ENCODE peak calls at places on chromosomes 7 and 10, in ten cellular contexts. One of them, this sample, is unnamed.

GRCh38 chr7:141697211-141697871 is 4.6 kb downstream of the DENND11 start:
- DNase-seq in NCI-H524 treated with DMSO at 0.1 percent for 48 hours: no peak
- DNase-seq in activated CD4-positive, alpha-beta T cell treated with anti-CD3 and anti-CD28 coated beads, Interleukin-2, amount 50 U/mL, for 1 hour: no peak
- DNase-seq in C1 segment of cervical spinal cord: peak
- DNase-seq in astrocyte: peak
- DNase-seq in SJCRH30: peak
- DNase-seq in posterior vena cava: no peak
- DNase-seq in fibroblast of the conjunctiva: no peak
- DNase-seq in cardiac septum: no peak
- DNase-seq in caudate nucleus: peak
- DNase-seq in this sample: no peak

GRCh38 chr7:79620291-79620690 is 166.8 kb upstream of the MAGI2 start:
- DNase-seq in NCI-H524 treated with DMSO at 0.1 percent for 48 hours: no peak
- DNase-seq in activated CD4-positive, alpha-beta T cell treated with anti-CD3 and anti-CD28 coated beads, Interleukin-2, amount 50 U/mL, for 1 hour: no peak
- DNase-seq in C1 segment of cervical spinal cord: no peak
- DNase-seq in astrocyte: no peak
- DNase-seq in SJCRH30: no peak
- DNase-seq in posterior vena cava: no peak
- DNase-seq in fibroblast of the conjunctiva: no peak
- DNase-seq in cardiac septum: no peak
- DNase-seq in caudate nucleus: no peak
- DNase-seq in this sample: no peak

GRCh38 chr10:89173075-89173474 is 34.0 kb downstream of the CH25H start:
- DNase-seq in NCI-H524 treated with DMSO at 0.1 percent for 48 hours: no peak
- DNase-seq in activated CD4-positive, alpha-beta T cell treated with anti-CD3 and anti-CD28 coated beads, Interleukin-2, amount 50 U/mL, for 1 hour: no peak
- DNase-seq in C1 segment of cervical spinal cord: no peak
- DNase-seq in astrocyte: no peak
- DNase-seq in SJCRH30: no peak
- DNase-seq in posterior vena cava: no peak
- DNase-seq in fibroblast of the conjunctiva: no peak
- DNase-seq in cardiac septum: no peak
- DNase-seq in caudate nucleus: no peak
- DNase-seq in this sample: no peak

GRCh38 chr7:125136755-125137547 is 207.3 kb upstream of the POT1 start:
- DNase-seq in NCI-H524 treated with DMSO at 0.1 percent for 48 hours: no peak
- DNase-seq in activated CD4-positive, alpha-beta T cell treated with anti-CD3 and anti-CD28 coated beads, Interleukin-2, amount 50 U/mL, for 1 hour: no peak
- DNase-seq in C1 segment of cervical spinal cord: no peak
- DNase-seq in astrocyte: peak
- DNase-seq in SJCRH30: no peak
- DNase-seq in posterior vena cava: no peak
- DNase-seq in fibroblast of the conjunctiva: no peak
- DNase-seq in cardiac septum: no peak
- DNase-seq in caudate nucleus: no peak
- DNase-seq in this sample: no peak

GRCh38 chr7:131633342-131633843 is 77.0 kb upstream of the PODXL start:
- DNase-seq in NCI-H524 treated with DMSO at 0.1 percent for 48 hours: no peak
- DNase-seq in activated CD4-positive, alpha-beta T cell treated with anti-CD3 and anti-CD28 coated beads, Interleukin-2, amount 50 U/mL, for 1 hour: no peak
- DNase-seq in C1 segment of cervical spinal cord: no peak
- DNase-seq in astrocyte: peak
- DNase-seq in SJCRH30: no peak
- DNase-seq in posterior vena cava: no peak
- DNase-seq in fibroblast of the conjunctiva: peak
- DNase-seq in cardiac septum: no peak
- DNase-seq in caudate nucleus: no peak
- DNase-seq in this sample: no peak

GRCh38 chr10:67302701-67303100 is 376.9 kb downstream of the LRRTM3 start:
- DNase-seq in NCI-H524 treated with DMSO at 0.1 percent for 48 hours: no peak
- DNase-seq in activated CD4-positive, alpha-beta T cell treated with anti-CD3 and anti-CD28 coated beads, Interleukin-2, amount 50 U/mL, for 1 hour: no peak
- DNase-seq in C1 segment of cervical spinal cord: no peak
- DNase-seq in astrocyte: no peak
- DNase-seq in SJCRH30: no peak
- DNase-seq in posterior vena cava: no peak
- DNase-seq in fibroblast of the conjunctiva: no peak
- DNase-seq in cardiac septum: no peak
- DNase-seq in caudate nucleus: no peak
- DNase-seq in this sample: no peak

GRCh38 chr10:122098924-122099323 is 110.0 kb downstream of the TACC2 start:
- DNase-seq in NCI-H524 treated with DMSO at 0.1 percent for 48 hours: no peak
- DNase-seq in activated CD4-positive, alpha-beta T cell treated with anti-CD3 and anti-CD28 coated beads, Interleukin-2, amount 50 U/mL, for 1 hour: no peak
- DNase-seq in C1 segment of cervical spinal cord: no peak
- DNase-seq in astrocyte: no peak
- DNase-seq in SJCRH30: no peak
- DNase-seq in posterior vena cava: no peak
- DNase-seq in fibroblast of the conjunctiva: peak
- DNase-seq in cardiac septum: no peak
- DNase-seq in caudate nucleus: no peak
- DNase-seq in this sample: no peak

GRCh38 chr10:132570771-132571564 is 33.4 kb downstream of the INPP5A start:
- DNase-seq in NCI-H524 treated with DMSO at 0.1 percent for 48 hours: no peak
- DNase-seq in activated CD4-positive, alpha-beta T cell treated with anti-CD3 and anti-CD28 coated beads, Interleukin-2, amount 50 U/mL, for 1 hour: no peak
- DNase-seq in C1 segment of cervical spinal cord: no peak
- DNase-seq in astrocyte: no peak
- DNase-seq in SJCRH30: no peak
- DNase-seq in posterior vena cava: peak
- DNase-seq in fibroblast of the conjunctiva: no peak
- DNase-seq in cardiac septum: no peak
- DNase-seq in caudate nucleus: no peak
- DNase-seq in this sample: no peak

GRCh38 chr7:140417456-140418155 is 13.7 kb downstream of the RAB19 start:
- DNase-seq in NCI-H524 treated with DMSO at 0.1 percent for 48 hours: no peak
- DNase-seq in activated CD4-positive, alpha-beta T cell treated with anti-CD3 and anti-CD28 coated beads, Interleukin-2, amount 50 U/mL, for 1 hour: no peak
- DNase-seq in C1 segment of cervical spinal cord: no peak
- DNase-seq in astrocyte: no peak
- DNase-seq in SJCRH30: no peak
- DNase-seq in posterior vena cava: peak
- DNase-seq in fibroblast of the conjunctiva: no peak
- DNase-seq in cardiac septum: no peak
- DNase-seq in caudate nucleus: no peak
- DNase-seq in this sample: no peak

GRCh38 chr10:80985105-80985504 is 447.4 kb downstream of the SH2D4B start:
- DNase-seq in NCI-H524 treated with DMSO at 0.1 percent for 48 hours: no peak
- DNase-seq in activated CD4-positive, alpha-beta T cell treated with anti-CD3 and anti-CD28 coated beads, Interleukin-2, amount 50 U/mL, for 1 hour: no peak
- DNase-seq in C1 segment of cervical spinal cord: no peak
- DNase-seq in astrocyte: no peak
- DNase-seq in SJCRH30: no peak
- DNase-seq in posterior vena cava: no peak
- DNase-seq in fibroblast of the conjunctiva: no peak
- DNase-seq in cardiac septum: no peak
- DNase-seq in caudate nucleus: no peak
- DNase-seq in this sample: no peak

GRCh38 chr7:105173586-105173985 is 159.6 kb downstream of the KMT2E start:
- DNase-seq in NCI-H524 treated with DMSO at 0.1 percent for 48 hours: no peak
- DNase-seq in activated CD4-positive, alpha-beta T cell treated with anti-CD3 and anti-CD28 coated beads, Interleukin-2, amount 50 U/mL, for 1 hour: no peak
- DNase-seq in C1 segment of cervical spinal cord: no peak
- DNase-seq in astrocyte: no peak
- DNase-seq in SJCRH30: peak
- DNase-seq in posterior vena cava: no peak
- DNase-seq in fibroblast of the conjunctiva: no peak
- DNase-seq in cardiac septum: no peak
- DNase-seq in caudate nucleus: no peak
- DNase-seq in this sample: no peak

GRCh38 chr10:64275774-64276173 is 754.6 kb downstream of the REEP3 start:
- DNase-seq in NCI-H524 treated with DMSO at 0.1 percent for 48 hours: no peak
- DNase-seq in activated CD4-positive, alpha-beta T cell treated with anti-CD3 and anti-CD28 coated beads, Interleukin-2, amount 50 U/mL, for 1 hour: no peak
- DNase-seq in C1 segment of cervical spinal cord: no peak
- DNase-seq in astrocyte: no peak
- DNase-seq in SJCRH30: no peak
- DNase-seq in posterior vena cava: no peak
- DNase-seq in fibroblast of the conjunctiva: no peak
- DNase-seq in cardiac septum: no peak
- DNase-seq in caudate nucleus: no peak
- DNase-seq in this sample: no peak

GRCh38 chr10:98268694-98269386 is 846 bp upstream of the LOXL4 start:
- DNase-seq in NCI-H524 treated with DMSO at 0.1 percent for 48 hours: no peak
- DNase-seq in activated CD4-positive, alpha-beta T cell treated with anti-CD3 and anti-CD28 coated beads, Interleukin-2, amount 50 U/mL, for 1 hour: no peak
- DNase-seq in C1 segment of cervical spinal cord: no peak
- DNase-seq in astrocyte: no peak
- DNase-seq in SJCRH30: no peak
- DNase-seq in posterior vena cava: no peak
- DNase-seq in fibroblast of the conjunctiva: no peak
- DNase-seq in cardiac septum: no peak
- DNase-seq in caudate nucleus: no peak
- DNase-seq in this sample: no peak

GRCh38 chr10:120765241-120765803 is 85.8 kb upstream of the WDR11 start:
- DNase-seq in NCI-H524 treated with DMSO at 0.1 percent for 48 hours: no peak
- DNase-seq in activated CD4-positive, alpha-beta T cell treated with anti-CD3 and anti-CD28 coated beads, Interleukin-2, amount 50 U/mL, for 1 hour: no peak
- DNase-seq in C1 segment of cervical spinal cord: no peak
- DNase-seq in astrocyte: no peak
- DNase-seq in SJCRH30: no peak
- DNase-seq in posterior vena cava: no peak
- DNase-seq in fibroblast of the conjunctiva: no peak
- DNase-seq in cardiac septum: no peak
- DNase-seq in caudate nucleus: no peak
- DNase-seq in this sample: no peak

GRCh38 chr10:6593140-6593740 is 13.2 kb upstream of the PRKCQ start:
- DNase-seq in NCI-H524 treated with DMSO at 0.1 percent for 48 hours: no peak
- DNase-seq in activated CD4-positive, alpha-beta T cell treated with anti-CD3 and anti-CD28 coated beads, Interleukin-2, amount 50 U/mL, for 1 hour: no peak
- DNase-seq in C1 segment of cervical spinal cord: no peak
- DNase-seq in astrocyte: no peak
- DNase-seq in SJCRH30: no peak
- DNase-seq in posterior vena cava: no peak
- DNase-seq in fibroblast of the conjunctiva: no peak
- DNase-seq in cardiac septum: no peak
- DNase-seq in caudate nucleus: no peak
- DNase-seq in this sample: no peak

GRCh38 chr10:132878091-132878729 is 64.2 kb downstream of the CFAP46 start:
- DNase-seq in NCI-H524 treated with DMSO at 0.1 percent for 48 hours: no peak
- DNase-seq in activated CD4-positive, alpha-beta T cell treated with anti-CD3 and anti-CD28 coated beads, Interleukin-2, amount 50 U/mL, for 1 hour: no peak
- DNase-seq in C1 segment of cervical spinal cord: no peak
- DNase-seq in astrocyte: no peak
- DNase-seq in SJCRH30: no peak
- DNase-seq in posterior vena cava: peak
- DNase-seq in fibroblast of the conjunctiva: no peak
- DNase-seq in cardiac septum: peak
- DNase-seq in caudate nucleus: no peak
- DNase-seq in this sample: no peak

GRCh38 chr10:91891285-91892001 is 17.8 kb downstream of the FGFBP3 start:
- DNase-seq in NCI-H524 treated with DMSO at 0.1 percent for 48 hours: no peak
- DNase-seq in activated CD4-positive, alpha-beta T cell treated with anti-CD3 and anti-CD28 coated beads, Interleukin-2, amount 50 U/mL, for 1 hour: no peak
- DNase-seq in C1 segment of cervical spinal cord: no peak
- DNase-seq in astrocyte: peak
- DNase-seq in SJCRH30: no peak
- DNase-seq in posterior vena cava: no peak
- DNase-seq in fibroblast of the conjunctiva: no peak
- DNase-seq in cardiac septum: no peak
- DNase-seq in caudate nucleus: no peak
- DNase-seq in this sample: no peak

GRCh38 chr10:35341521-35341920 is 5.2 kb downstream of the CCNY start:
- DNase-seq in NCI-H524 treated with DMSO at 0.1 percent for 48 hours: no peak
- DNase-seq in activated CD4-positive, alpha-beta T cell treated with anti-CD3 and anti-CD28 coated beads, Interleukin-2, amount 50 U/mL, for 1 hour: no peak
- DNase-seq in C1 segment of cervical spinal cord: no peak
- DNase-seq in astrocyte: no peak
- DNase-seq in SJCRH30: no peak
- DNase-seq in posterior vena cava: no peak
- DNase-seq in fibroblast of the conjunctiva: no peak
- DNase-seq in cardiac septum: no peak
- DNase-seq in caudate nucleus: no peak
- DNase-seq in this sample: no peak

GRCh38 chr7:108408294-108409004 is 47.8 kb downstream of the NRCAM start:
- DNase-seq in NCI-H524 treated with DMSO at 0.1 percent for 48 hours: no peak
- DNase-seq in activated CD4-positive, alpha-beta T cell treated with anti-CD3 and anti-CD28 coated beads, Interleukin-2, amount 50 U/mL, for 1 hour: no peak
- DNase-seq in C1 segment of cervical spinal cord: peak
- DNase-seq in astrocyte: no peak
- DNase-seq in SJCRH30: no peak
- DNase-seq in posterior vena cava: no peak
- DNase-seq in fibroblast of the conjunctiva: no peak
- DNase-seq in cardiac septum: no peak
- DNase-seq in caudate nucleus: no peak
- DNase-seq in this sample: no peak